ENCODE peak calls at places on chromosomes 1 and 21, in four cellular contexts. One of them, this sample, is unnamed.

GRCh38 chr1:30083800-30084464 is 639.5 kb downstream of the MATN1 start:
- DNase-seq in PC-9: peak; percentile 59
- DNase-seq in HL-60: no peak
- DNase-seq in AG04450: peak; percentile 61
- DNase-seq in this sample: no peak

GRCh38 chr1:78950801-78951200 is 55.7 kb downstream of the ADGRL4 start:
- DNase-seq in PC-9: no peak
- DNase-seq in HL-60: no peak
- DNase-seq in AG04450: no peak
- DNase-seq in this sample: no peak

GRCh38 chr1:152964536-152964935 is 5.9 kb upstream of the SPRR4 start:
- DNase-seq in PC-9: peak; percentile 52
- DNase-seq in HL-60: no peak
- DNase-seq in AG04450: no peak
- DNase-seq in this sample: no peak

GRCh38 chr1:181187596-181188126 is 99.2 kb downstream of the IER5 start:
- DNase-seq in PC-9: no peak
- DNase-seq in HL-60: no peak
- DNase-seq in AG04450: no peak
- DNase-seq in this sample: no peak

GRCh38 chr1:41162441-41162840 is 79.7 kb downstream of the SCMH1 start:
- DNase-seq in PC-9: no peak
- DNase-seq in HL-60: no peak
- DNase-seq in AG04450: no peak
- DNase-seq in this sample: no peak

GRCh38 chr1:54325705-54326461 is 80.3 kb downstream of the SSBP3 start:
- DNase-seq in PC-9: no peak
- DNase-seq in HL-60: no peak
- DNase-seq in AG04450: no peak
- DNase-seq in this sample: no peak

GRCh38 chr1:64266941-64267340 is 63.5 kb downstream of the UBE2U start:
- DNase-seq in PC-9: no peak
- DNase-seq in HL-60: no peak
- DNase-seq in AG04450: no peak
- DNase-seq in this sample: no peak

GRCh38 chr1:92118826-92119225 is 38.7 kb downstream of the BTBD8 start:
- DNase-seq in PC-9: peak; percentile 67
- DNase-seq in HL-60: no peak
- DNase-seq in AG04450: no peak
- DNase-seq in this sample: no peak

GRCh38 chr1:92486251-92487077 is at the start of gene GFI1:
- DNase-seq in PC-9: no peak
- DNase-seq in HL-60: peak; percentile 96
- DNase-seq in AG04450: no peak
- DNase-seq in this sample: peak; percentile 72

GRCh38 chr1:198650506-198650905 is 11.7 kb downstream of the PTPRC start:
- DNase-seq in PC-9: no peak
- DNase-seq in HL-60: no peak
- DNase-seq in AG04450: no peak
- DNase-seq in this sample: no peak

GRCh38 chr1:17301767-17302166 is 6.2 kb upstream of the PADI4 start:
- DNase-seq in PC-9: no peak
- DNase-seq in HL-60: no peak
- DNase-seq in AG04450: no peak
- DNase-seq in this sample: no peak

GRCh38 chr1:173302890-173303829 is 96.0 kb upstream of the TNFSF4 start:
- DNase-seq in PC-9: no peak
- DNase-seq in HL-60: no peak
- DNase-seq in AG04450: no peak
- DNase-seq in this sample: no peak

GRCh38 chr21:28832013-28832714 is 160.5 kb downstream of the LTN1 start:
- DNase-seq in PC-9: peak; percentile 58
- DNase-seq in HL-60: peak; percentile 27
- DNase-seq in AG04450: no peak
- DNase-seq in this sample: no peak

GRCh38 chr1:6509603-6510291 is 18.3 kb upstream of the PLEKHG5 start:
- DNase-seq in PC-9: no peak
- DNase-seq in HL-60: no peak
- DNase-seq in AG04450: no peak
- DNase-seq in this sample: no peak

GRCh38 chr1:213492161-213493041 is 441.4 kb downstream of the RPS6KC1 start:
- DNase-seq in PC-9: no peak
- DNase-seq in HL-60: no peak
- DNase-seq in AG04450: no peak
- DNase-seq in this sample: no peak

GRCh38 chr1:204894031-204894430 is 23.4 kb downstream of the NFASC start:
- DNase-seq in PC-9: no peak
- DNase-seq in HL-60: no peak
- DNase-seq in AG04450: no peak
- DNase-seq in this sample: no peak

GRCh38 chr1:158016651-158017335 is 23.3 kb downstream of the KIRREL1 start:
- DNase-seq in PC-9: peak; percentile 65
- DNase-seq in HL-60: no peak
- DNase-seq in AG04450: no peak
- DNase-seq in this sample: no peak

GRCh38 chr1:230064283-230064682 is 2.8 kb upstream of the GALNT2 start:
- DNase-seq in PC-9: no peak
- DNase-seq in HL-60: no peak
- DNase-seq in AG04450: no peak
- DNase-seq in this sample: no peak

GRCh38 chr1:115475252-115475651 is 137.2 kb upstream of the NGF start:
- DNase-seq in PC-9: no peak
- DNase-seq in HL-60: no peak
- DNase-seq in AG04450: no peak
- DNase-seq in this sample: no peak

GRCh38 chr1:36095760-36096405 is 7.2 kb downstream of the ADPRS start:
- DNase-seq in PC-9: no peak
- DNase-seq in HL-60: peak; percentile 84
- DNase-seq in AG04450: no peak
- DNase-seq in this sample: peak; percentile 42

GRCh38 chr1:163535807-163536206 is 214.1 kb downstream of the NUF2 start:
- DNase-seq in PC-9: no peak
- DNase-seq in HL-60: no peak
- DNase-seq in AG04450: no peak
- DNase-seq in this sample: no peak

GRCh38 chr21:46621457-46622182 is 13.9 kb upstream of the PRMT2 start:
- DNase-seq in PC-9: no peak
- DNase-seq in HL-60: peak; percentile 29
- DNase-seq in AG04450: no peak
- DNase-seq in this sample: no peak

GRCh38 chr1:202192770-202193613 is 607 bp upstream of the LGR6 start:
- DNase-seq in PC-9: peak; percentile 41
- DNase-seq in HL-60: peak; percentile 40
- DNase-seq in AG04450: no peak
- DNase-seq in this sample: peak; percentile 54

GRCh38 chr1:165441166-165441955 is 3.6 kb downstream of the RXRG start:
- DNase-seq in PC-9: no peak
- DNase-seq in HL-60: no peak
- DNase-seq in AG04450: no peak
- DNase-seq in this sample: no peak

GRCh38 chr1:92838519-92838918 is 6.7 kb downstream of the RPL5 start:
- DNase-seq in PC-9: no peak
- DNase-seq in HL-60: no peak
- DNase-seq in AG04450: no peak
- DNase-seq in this sample: no peak

GRCh38 chr1:31617917-31618746 is 643 bp downstream of the HCRTR1 start:
- DNase-seq in PC-9: no peak
- DNase-seq in HL-60: peak; percentile 14
- DNase-seq in AG04450: no peak
- DNase-seq in this sample: no peak

GRCh38 chr1:152110860-152111514 is 4.3 kb downstream of the TCHH start:
- DNase-seq in PC-9: peak; percentile 45
- DNase-seq in HL-60: peak; percentile 61
- DNase-seq in AG04450: no peak
- DNase-seq in this sample: no peak

GRCh38 chr1:165851034-165851658 is 23.7 kb downstream of the UCK2 start:
- DNase-seq in PC-9: no peak
- DNase-seq in HL-60: peak; percentile 78
- DNase-seq in AG04450: no peak
- DNase-seq in this sample: no peak

GRCh38 chr1:53016705-53017104 is 45.3 kb upstream of the PODN start:
- DNase-seq in PC-9: no peak
- DNase-seq in HL-60: no peak
- DNase-seq in AG04450: no peak
- DNase-seq in this sample: no peak

GRCh38 chr1:111191496-111191895 is 8.9 kb downstream of the DENND2D start:
- DNase-seq in PC-9: peak; percentile 53
- DNase-seq in HL-60: no peak
- DNase-seq in AG04450: peak; percentile 72
- DNase-seq in this sample: no peak

GRCh38 chr1:31745071-31745897 is 18.9 kb downstream of the ADGRB2 start:
- DNase-seq in PC-9: peak; percentile 61
- DNase-seq in HL-60: peak; percentile 63
- DNase-seq in AG04450: no peak
- DNase-seq in this sample: peak; percentile 84

GRCh38 chr1:118988186-118989005 is at the start of gene TBX15:
- DNase-seq in PC-9: no peak
- DNase-seq in HL-60: no peak
- DNase-seq in AG04450: no peak
- DNase-seq in this sample: no peak

GRCh38 chr1:37393173-37393572 is 81.2 kb upstream of the ZC3H12A start:
- DNase-seq in PC-9: no peak
- DNase-seq in HL-60: no peak
- DNase-seq in AG04450: no peak
- DNase-seq in this sample: no peak

GRCh38 chr1:11730429-11730861 is 5.5 kb upstream of the AGTRAP start:
- DNase-seq in PC-9: no peak
- DNase-seq in HL-60: peak; percentile 95
- DNase-seq in AG04450: no peak
- DNase-seq in this sample: no peak

GRCh38 chr1:212656730-212657129 is 42.9 kb downstream of the BATF3 start:
- DNase-seq in PC-9: peak; percentile 50
- DNase-seq in HL-60: no peak
- DNase-seq in AG04450: no peak
- DNase-seq in this sample: no peak

GRCh38 chr1:52098139-52098871 is 42.2 kb downstream of the BTF3L4 start:
- DNase-seq in PC-9: no peak
- DNase-seq in HL-60: no peak
- DNase-seq in AG04450: no peak
- DNase-seq in this sample: no peak

GRCh38 chr21:23017989-23018388 is 2019.8 kb downstream of the NCAM2 start:
- DNase-seq in PC-9: no peak
- DNase-seq in HL-60: no peak
- DNase-seq in AG04450: no peak
- DNase-seq in this sample: no peak

DNA sequence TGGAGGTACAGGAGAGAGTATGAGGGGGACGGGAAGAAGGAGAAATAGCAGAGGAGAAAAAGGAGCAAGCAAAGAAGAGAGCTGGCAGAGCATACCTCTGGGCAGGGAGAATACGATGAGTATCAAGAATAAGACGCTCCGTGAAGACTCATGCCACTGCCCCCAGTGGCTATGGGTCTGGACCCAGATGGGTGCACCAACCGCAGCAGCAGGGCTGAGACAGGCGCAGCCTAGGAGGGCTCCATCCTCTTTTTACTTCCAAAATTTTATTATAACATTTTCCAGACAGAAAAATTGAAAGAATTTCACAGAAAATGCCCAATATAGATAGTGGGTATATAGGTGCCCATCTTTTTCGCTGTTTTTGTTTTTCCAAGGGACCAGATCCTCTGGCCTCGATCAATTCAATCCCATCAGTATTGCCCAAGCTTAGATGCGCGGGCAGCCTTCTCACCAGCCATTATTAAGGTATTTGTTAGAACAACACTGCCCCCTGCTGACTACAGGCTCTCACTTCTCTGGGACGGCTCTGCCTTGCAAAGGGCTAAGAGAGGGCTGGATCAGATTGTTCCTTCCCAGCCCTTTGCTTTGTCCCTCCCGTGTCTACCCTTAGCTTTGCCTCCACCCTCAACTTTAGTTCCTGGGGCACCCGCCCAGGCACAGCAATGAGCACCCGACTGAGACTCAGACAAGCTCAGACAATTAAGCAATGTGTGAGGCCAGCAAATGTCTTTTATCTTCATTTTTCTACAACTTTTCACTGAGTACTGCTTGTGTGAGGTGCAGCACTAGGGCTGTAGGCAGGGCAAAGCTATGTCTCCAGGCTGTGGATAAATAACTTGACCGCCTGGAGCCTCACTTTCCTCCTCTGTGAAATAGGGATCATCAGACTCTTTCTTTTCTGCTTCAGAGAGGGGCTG is 17.5 kb upstream of the CAMK1G start:
- DNase-seq in PC-9: peak; percentile 53
- DNase-seq in HL-60: peak; percentile 73
- DNase-seq in AG04450: peak; percentile 45
- DNase-seq in this sample: peak; percentile 65
- H3K27ac ChIP-seq in PC-9: no peak overlapping the region
- H3K27ac ChIP-seq in HL-60: no peak overlapping the region
- H3K27ac ChIP-seq in AG04450: no peak overlapping the region
- H3K27ac ChIP-seq in this sample: no peak overlapping the region

GRCh38 chr1:27364696-27365371 is 1.9 kb downstream of the MAP3K6 start:
- DNase-seq in PC-9: no peak
- DNase-seq in HL-60: no peak
- DNase-seq in AG04450: no peak
- DNase-seq in this sample: no peak
- H3K4me3 ChIP-seq in PC-9: peak overlapping the region; percentile 70
- H3K4me3 ChIP-seq in HL-60: no peak overlapping the region
- H3K4me3 ChIP-seq in AG04450: peak overlapping the region; percentile 39
- H3K4me3 ChIP-seq in this sample: peak overlapping the region; percentile 55

DNA sequence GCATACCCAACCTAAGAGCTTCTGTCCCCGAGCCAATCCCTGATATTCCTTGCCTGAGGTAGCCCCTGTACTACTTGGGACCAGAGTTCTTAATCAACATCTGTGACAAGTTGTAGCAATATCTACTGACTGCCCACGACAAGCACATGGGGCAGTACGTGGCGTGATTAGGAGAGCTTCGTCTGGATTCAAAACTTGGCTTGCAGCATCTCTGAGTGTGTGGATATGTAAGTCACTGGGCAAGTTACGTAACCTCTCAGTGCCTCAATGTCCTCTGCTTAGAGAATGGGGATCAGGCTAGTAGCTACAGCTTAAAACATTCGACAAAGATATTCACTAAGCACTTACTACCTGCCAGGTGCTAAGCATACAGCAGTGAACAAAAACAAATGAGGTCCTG is 5.0 kb downstream of the HSPG2 start:
- DNase-seq in PC-9: no peak
- DNase-seq in HL-60: peak; percentile 48
- DNase-seq in AG04450: peak; percentile 26
- DNase-seq in this sample: no peak
- H3K27ac ChIP-seq in PC-9: peak overlapping the region; percentile 87
- H3K27ac ChIP-seq in HL-60: no peak overlapping the region
- H3K27ac ChIP-seq in AG04450: peak overlapping the region; percentile 95
- H3K27ac ChIP-seq in this sample: peak overlapping the region; percentile 87

GRCh38 chr1:46171351-46171750 is 3.5 kb upstream of the TSPAN1 start:
- DNase-seq in PC-9: peak; percentile 91
- DNase-seq in HL-60: no peak
- DNase-seq in AG04450: no peak
- DNase-seq in this sample: no peak

GRCh38 chr1:46171872-46172271 is 3.0 kb upstream of the TSPAN1 start:
- DNase-seq in PC-9: peak; percentile 95
- DNase-seq in HL-60: no peak
- DNase-seq in AG04450: no peak
- DNase-seq in this sample: no peak

GRCh38 chr1:46169811-46170454 is 5.0 kb upstream of the TSPAN1 start:
- DNase-seq in PC-9: no peak
- DNase-seq in HL-60: no peak
- DNase-seq in AG04450: no peak
- DNase-seq in this sample: no peak

GRCh38 chr1:46168463-46168862 is 6.4 kb upstream of the TSPAN1 start:
- DNase-seq in PC-9: no peak
- DNase-seq in HL-60: no peak
- DNase-seq in AG04450: no peak
- DNase-seq in this sample: no peak

GRCh38 chr1:46166521-46167462 is 8.1 kb upstream of the TSPAN1 start:
- DNase-seq in PC-9: no peak
- DNase-seq in HL-60: peak; percentile 39
- DNase-seq in AG04450: no peak
- DNase-seq in this sample: no peak
- H3K4me3 ChIP-seq in PC-9: no peak overlapping the region
- H3K4me3 ChIP-seq in HL-60: peak overlapping the region; percentile 52
- H3K4me3 ChIP-seq in AG04450: peak overlapping the region; percentile 52
- H3K4me3 ChIP-seq in this sample: peak overlapping the region; percentile 50

This sample was measured in Peyer's patch.